ENCODE peak calls at places on chromosomes 13 and 19, in ten cellular contexts. F, V, T, A, K, O, M, Q, P and E are unnamed samples.

GRCh38 chr19:47020992-47021496 is 1.4 kb downstream of the NPAS1 start:
- DNase-seq in F (no peak), V (no peak), T (peak; percentile 27), A (no peak), K (no peak), O (no peak), M (no peak), Q (no peak), P (no peak), E (no peak)

GRCh38 chr19:48718711-48719231 is 754 bp downstream of the MAMSTR start:
- DNase-seq in F (no peak), V (no peak), T (no peak), A (no peak), K (no peak), O (no peak), M (no peak), Q (peak; percentile 33), P (no peak), E (no peak)

GRCh38 chr13:111092685-111093084 is 22.4 kb upstream of the ARHGEF7 start:
- DNase-seq in F (no peak), V (no peak), T (no peak), A (no peak), K (no peak), O (no peak), M (no peak), Q (no peak), P (no peak), E (no peak)

GRCh38 chr19:29872224-29872731 is 60.5 kb downstream of the CCNE1 start:
- DNase-seq in F (no peak), V (no peak), T (peak; percentile 46), A (no peak), K (no peak), O (no peak), M (no peak), Q (no peak), P (no peak), E (no peak)

GRCh38 chr19:49907745-49908446 is 11.2 kb upstream of the IL4I1 start:
- DNase-seq in F (no peak), V (no peak), T (no peak), A (no peak), K (no peak), O (no peak), M (no peak), Q (no peak), P (peak; percentile 57), E (no peak)

GRCh38 chr19:54517483-54517882 is 14.9 kb downstream of the LAIR2 start:
- DNase-seq in F (peak; percentile 29), V (peak; percentile 86), T (peak; percentile 41), A (peak; percentile 37), K (no peak), O (peak; percentile 61), M (no peak), Q (peak; percentile 48), P (no peak), E (peak; percentile 35)

GRCh38 chr19:15210323-15210774 is 9.6 kb upstream of the NOTCH3 start:
- DNase-seq in F (peak; percentile 72), V (peak; percentile 83), T (peak; percentile 40), A (no peak), K (no peak), O (no peak), M (peak; percentile 90), Q (peak; percentile 34), P (peak; percentile 77), E (no peak)

GRCh38 chr19:8148410-8149231 is 771 bp downstream of the FBN3 start:
- DNase-seq in F (no peak), V (peak; percentile 43), T (peak; percentile 77), A (no peak), K (peak; percentile 70), O (no peak), M (no peak), Q (no peak), P (no peak), E (no peak)

GRCh38 chr13:23822252-23822824 is 66.9 kb downstream of the MIPEP start:
- DNase-seq in F (no peak), V (no peak), T (no peak), A (no peak), K (no peak), O (no peak), M (no peak), Q (no peak), P (no peak), E (no peak)

GRCh38 chr19:10717054-10717355 is 874 bp upstream of the DNM2 start:
- DNase-seq in F (no peak), V (no peak), T (no peak), A (no peak), K (no peak), O (no peak), M (no peak), Q (no peak), P (no peak), E (no peak)
- H3K9me3 ChIP-seq in F (no peaks in the 10 kb centered on the region), V (no peaks in the 10 kb centered on the region), T (no peaks in the 10 kb centered on the region), A (no peaks in the 10 kb centered on the region), K (no peaks in the 10 kb centered on the region), O (no peaks in the 10 kb centered on the region), M (no peaks in the 10 kb centered on the region), Q (no peaks in the 10 kb centered on the region), P (no peaks in the 10 kb centered on the region), E (no peaks in the 10 kb centered on the region)

GRCh38 chr19:31761281-31761913 is 412.2 kb upstream of the TSHZ3 start:
- DNase-seq in F (no peak), V (no peak), T (no peak), A (no peak), K (peak; percentile 5), O (no peak), M (no peak), Q (no peak), P (no peak), E (no peak)
- H3K9me3 ChIP-seq in F (no peaks in the 10 kb centered on the region), V (no peaks in the 10 kb centered on the region), T (no peaks in the 10 kb centered on the region), A (no peaks in the 10 kb centered on the region), K (no peaks in the 10 kb centered on the region), O (no peaks in the 10 kb centered on the region), M (no peaks in the 10 kb centered on the region), Q (no peaks in the 10 kb centered on the region), P (no peaks in the 10 kb centered on the region), E (no peaks in the 10 kb centered on the region)

GRCh38 chr19:52034051-52034728 is 6.0 kb upstream of the ZNF614 start:
- DNase-seq in F (no peak), V (no peak), T (no peak), A (no peak), K (no peak), O (no peak), M (no peak), Q (no peak), P (no peak), E (no peak)

GRCh38 chr19:52028780-52029123 is 573 bp upstream of the ZNF614 start:
- DNase-seq in F (no peak), V (peak; percentile 7), T (no peak), A (no peak), K (no peak), O (no peak), M (no peak), Q (no peak), P (no peak), E (no peak)

GRCh38 chr19:52028027-52028779 is at the start of gene ZNF614:
- DNase-seq in F (peak; percentile 81), V (peak; percentile 91), T (peak; percentile 93), A (peak; percentile 87), K (no peak), O (peak; percentile 86), M (peak; percentile 85), Q (peak; percentile 90), P (peak; percentile 92), E (no peak)
- H3K9me3 ChIP-seq in F (peaks cover 92% of the 10 kb centered on the region), V (peaks cover 39% of the 10 kb centered on the region), T (peaks cover 33% of the 10 kb centered on the region), A (peaks cover 14% of the 10 kb centered on the region), K (peaks cover 16% of the 10 kb centered on the region), O (peaks cover 26% of the 10 kb centered on the region), M (peaks cover 3% of the 10 kb centered on the region), Q (peaks cover 25% of the 10 kb centered on the region), P (peaks cover 3% of the 10 kb centered on the region), E (peaks cover 29% of the 10 kb centered on the region)

GRCh38 chr13:91580749-91581148 is 182.3 kb downstream of the GPC5 start:
- DNase-seq in F (no peak), V (no peak), T (no peak), A (no peak), K (no peak), O (no peak), M (no peak), Q (no peak), P (no peak), E (no peak)
- H3K9me3 ChIP-seq in F (no peaks in the 10 kb centered on the region), V (no peaks in the 10 kb centered on the region), T (no peaks in the 10 kb centered on the region), A (no peaks in the 10 kb centered on the region), K (no peaks in the 10 kb centered on the region), O (no peaks in the 10 kb centered on the region), M (no peaks in the 10 kb centered on the region), Q (peaks cover 4% of the 10 kb centered on the region), P (no peaks in the 10 kb centered on the region), E (no peaks in the 10 kb centered on the region)

GRCh38 chr19:27742041-27742440 is 1470.9 kb downstream of the UQCRFS1 start:
- DNase-seq in F (no peak), V (no peak), T (no peak), A (no peak), K (no peak), O (no peak), M (no peak), Q (no peak), P (no peak), E (no peak)
- H3K9me3 ChIP-seq in F (peaks cover 28% of the 10 kb centered on the region), V (no peaks in the 10 kb centered on the region), T (no peaks in the 10 kb centered on the region), A (no peaks in the 10 kb centered on the region), K (peaks cover 15% of the 10 kb centered on the region), O (no peaks in the 10 kb centered on the region), M (no peaks in the 10 kb centered on the region), Q (no peaks in the 10 kb centered on the region), P (no peaks in the 10 kb centered on the region), E (no peaks in the 10 kb centered on the region)